ENCODE peak calls at places on chromosomes 5 and 9, in four cellular contexts. One of them, this sample, is unnamed.

GRCh38 chr5:129996896-129997295 is 92.6 kb downstream of the CHSY3 start:
- DNase-seq in K562: no peak
- DNase-seq in GM12878: no peak
- DNase-seq in GM12891: no peak
- DNase-seq in this sample: no peak

GRCh38 chr5:128534729-128535128 is 3.3 kb downstream of the FBN2 start:
- DNase-seq in K562: no peak
- DNase-seq in GM12878: no peak
- DNase-seq in GM12891: no peak
- DNase-seq in this sample: peak; percentile 22

GRCh38 chr5:97529354-97529753 is 346.3 kb upstream of the RIOK2 start:
- DNase-seq in K562: no peak
- DNase-seq in GM12878: no peak
- DNase-seq in GM12891: no peak
- DNase-seq in this sample: no peak

GRCh38 chr5:33482335-33482734 is 41.6 kb downstream of the TARS1 start:
- DNase-seq in K562: no peak
- DNase-seq in GM12878: no peak
- DNase-seq in GM12891: no peak
- DNase-seq in this sample: no peak

GRCh38 chr5:113489299-113489698 is 1.0 kb upstream of the MCC start:
- DNase-seq in K562: no peak
- DNase-seq in GM12878: no peak
- DNase-seq in GM12891: no peak
- DNase-seq in this sample: peak; percentile 64

GRCh38 chr9:35906923-35907699 is 1.1 kb downstream of the HRCT1 start:
- DNase-seq in K562: no peak
- DNase-seq in GM12878: no peak
- DNase-seq in GM12891: no peak
- DNase-seq in this sample: no peak

GRCh38 chr5:107670927-107671741 is at the start of gene EFNA5:
- DNase-seq in K562: no peak
- DNase-seq in GM12878: no peak
- DNase-seq in GM12891: peak; percentile 32
- DNase-seq in this sample: no peak

GRCh38 chr5:65480306-65480865 is 1.3 kb downstream of the ADAMTS6 start:
- DNase-seq in K562: peak; percentile 14
- DNase-seq in GM12878: peak; percentile 24
- DNase-seq in GM12891: no peak
- DNase-seq in this sample: no peak

GRCh38 chr5:155189981-155190380 is 176.4 kb downstream of the KIF4B start:
- DNase-seq in K562: no peak
- DNase-seq in GM12878: no peak
- DNase-seq in GM12891: no peak
- DNase-seq in this sample: no peak

GRCh38 chr5:119323630-119324000 is 32.2 kb upstream of the TNFAIP8 start:
- DNase-seq in K562: no peak
- DNase-seq in GM12878: no peak
- DNase-seq in GM12891: no peak
- DNase-seq in this sample: no peak

GRCh38 chr5:160843240-160843639 is 8.8 kb downstream of the ATP10B start:
- DNase-seq in K562: no peak
- DNase-seq in GM12878: peak; percentile 89
- DNase-seq in GM12891: no peak
- DNase-seq in this sample: no peak

GRCh38 chr9:114500583-114501292 is 4.5 kb downstream of the WHRN start:
- DNase-seq in K562: no peak
- DNase-seq in GM12878: no peak
- DNase-seq in GM12891: no peak
- DNase-seq in this sample: no peak

GRCh38 chr9:20945856-20946255 is 85.6 kb downstream of the HACD4 start:
- DNase-seq in K562: no peak
- DNase-seq in GM12878: no peak
- DNase-seq in GM12891: no peak
- DNase-seq in this sample: no peak

GRCh38 chr9:35367451-35367850 is 122.5 kb upstream of the RUSC2 start:
- DNase-seq in K562: no peak
- DNase-seq in GM12878: no peak
- DNase-seq in GM12891: no peak
- DNase-seq in this sample: no peak

GRCh38 chr9:131755541-131756198 is 15.8 kb upstream of the RAPGEF1 start:
- DNase-seq in K562: peak; percentile 61
- DNase-seq in GM12878: no peak
- DNase-seq in GM12891: no peak
- DNase-seq in this sample: peak; percentile 86

GRCh38 chr5:43193171-43193951 is 1.3 kb downstream of the NIM1K start:
- DNase-seq in K562: peak; percentile 45
- DNase-seq in GM12878: no peak
- DNase-seq in GM12891: peak; percentile 50
- DNase-seq in this sample: peak; percentile 87

GRCh38 chr5:147949711-147950573 is 43.6 kb upstream of the C5orf46 start:
- DNase-seq in K562: peak; percentile 46
- DNase-seq in GM12878: no peak
- DNase-seq in GM12891: no peak
- DNase-seq in this sample: no peak

GRCh38 chr9:135479469-135480052 is at the start of gene PPP1R26:
- DNase-seq in K562: peak; percentile 83
- DNase-seq in GM12878: no peak
- DNase-seq in GM12891: no peak
- DNase-seq in this sample: no peak

GRCh38 chr5:119340597-119341218 is 15.1 kb upstream of the TNFAIP8 start:
- DNase-seq in K562: no peak
- DNase-seq in GM12878: peak; percentile 91
- DNase-seq in GM12891: no peak
- DNase-seq in this sample: peak; percentile 63

GRCh38 chr9:125654121-125654520 is 52.9 kb downstream of the MAPKAP1 start:
- DNase-seq in K562: no peak
- DNase-seq in GM12878: no peak
- DNase-seq in GM12891: no peak
- DNase-seq in this sample: no peak

GRCh38 chr5:96661101-96661840 is 905 bp upstream of the CAST start:
- DNase-seq in K562: no peak
- DNase-seq in GM12878: peak; percentile 26
- DNase-seq in GM12891: peak; percentile 23
- DNase-seq in this sample: no peak

GRCh38 chr9:35538361-35539234 is 48.7 kb downstream of the RUSC2 start:
- DNase-seq in K562: no peak
- DNase-seq in GM12878: no peak
- DNase-seq in GM12891: no peak
- DNase-seq in this sample: no peak

GRCh38 chr5:172058088-172058487 is 51.6 kb upstream of the FBXW11 start:
- DNase-seq in K562: no peak
- DNase-seq in GM12878: no peak
- DNase-seq in GM12891: no peak
- DNase-seq in this sample: no peak

GRCh38 chr5:76472338-76473336 is 69.6 kb downstream of the IQGAP2 start:
- DNase-seq in K562: no peak
- DNase-seq in GM12878: no peak
- DNase-seq in GM12891: no peak
- DNase-seq in this sample: no peak

GRCh38 chr5:134113908-134114875 is at the start of gene TCF7:
- DNase-seq in K562: peak; percentile 97
- DNase-seq in GM12878: no peak
- DNase-seq in GM12891: peak; percentile 96
- DNase-seq in this sample: peak; percentile 31

GRCh38 chr5:16916262-16916878 is 19.7 kb downstream of the MYO10 start:
- DNase-seq in K562: no peak
- DNase-seq in GM12878: no peak
- DNase-seq in GM12891: no peak
- DNase-seq in this sample: no peak

GRCh38 chr5:93717162-93717561 is 24.2 kb downstream of the POU5F2 start:
- DNase-seq in K562: no peak
- DNase-seq in GM12878: no peak
- DNase-seq in GM12891: no peak
- DNase-seq in this sample: peak; percentile 38

GRCh38 chr9:36874921-36875320 is 159.1 kb downstream of the PAX5 start:
- DNase-seq in K562: no peak
- DNase-seq in GM12878: no peak
- DNase-seq in GM12891: no peak
- DNase-seq in this sample: no peak

GRCh38 chr9:110192531-110193326 is 15.2 kb downstream of the C9orf152 start:
- DNase-seq in K562: no peak
- DNase-seq in GM12878: no peak
- DNase-seq in GM12891: no peak
- DNase-seq in this sample: no peak

GRCh38 chr5:76787237-76787636 is 31.6 kb upstream of the F2RL1 start:
- DNase-seq in K562: no peak
- DNase-seq in GM12878: no peak
- DNase-seq in GM12891: no peak
- DNase-seq in this sample: no peak

GRCh38 chr9:35827486-35827885 is 1.0 kb downstream of the FAM221B start:
- DNase-seq in K562: no peak
- DNase-seq in GM12878: no peak
- DNase-seq in GM12891: no peak
- DNase-seq in this sample: no peak

DNA sequence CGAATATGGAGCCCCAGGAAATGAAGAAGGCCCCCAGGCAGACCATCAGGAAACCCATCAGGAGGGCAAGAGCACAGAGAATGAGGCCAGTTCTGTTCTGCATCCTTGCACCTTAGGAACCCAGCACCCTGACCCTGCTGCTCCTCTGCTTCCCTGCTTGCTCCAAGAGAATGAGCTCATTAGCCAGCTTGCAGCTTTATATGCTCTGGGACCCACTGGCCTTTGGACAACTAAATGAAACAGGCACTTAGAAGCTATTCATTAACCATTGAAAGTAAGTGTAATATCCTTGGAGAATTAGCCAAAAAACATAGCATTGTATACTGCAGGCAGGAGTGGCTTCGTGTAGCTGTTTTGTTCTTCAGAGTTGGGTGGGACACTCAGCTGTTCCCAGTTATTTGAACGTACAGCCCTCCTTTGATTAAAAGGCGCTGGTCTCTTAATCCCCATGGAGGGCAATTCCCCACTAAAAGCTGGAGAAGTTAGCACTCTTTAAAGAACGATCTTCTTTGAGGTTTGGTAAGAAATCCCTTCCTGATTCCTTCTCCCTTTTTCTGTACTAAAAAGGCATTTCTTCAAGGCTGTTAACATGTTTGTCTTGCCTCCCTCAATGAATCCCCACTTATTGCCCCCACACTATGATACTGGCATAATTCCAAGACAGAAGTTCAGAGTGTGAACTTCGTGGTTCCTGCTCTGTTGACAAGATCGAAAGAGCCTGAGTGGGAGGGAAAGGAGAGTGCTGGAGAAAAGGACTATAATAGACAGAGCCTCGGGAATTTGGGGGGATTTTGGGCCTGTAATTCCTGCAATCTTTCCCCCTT is at the start of gene TMEM252:
- DNase-seq in K562: no peak
- DNase-seq in GM12878: no peak
- DNase-seq in GM12891: no peak
- DNase-seq in this sample: no peak
- TF ChIP-seq POLR2AphosphoS5 in K562: no peak
- TF ChIP-seq POLR2AphosphoS5 in GM12878: no peak
- TF ChIP-seq POLR2AphosphoS5 in GM12891: no peak
- TF ChIP-seq POLR2AphosphoS5 in this sample: no peak

GRCh38 chr5:170307575-170308465 is 10.2 kb upstream of the LCP2 start:
- DNase-seq in K562: peak; percentile 54
- DNase-seq in GM12878: no peak
- DNase-seq in GM12891: no peak
- DNase-seq in this sample: peak; percentile 90

GRCh38 chr5:170303564-170303963 is 6.0 kb upstream of the LCP2 start:
- DNase-seq in K562: no peak
- DNase-seq in GM12878: no peak
- DNase-seq in GM12891: no peak
- DNase-seq in this sample: no peak

GRCh38 chr5:170305016-170305645 is 7.6 kb upstream of the LCP2 start:
- DNase-seq in K562: no peak
- DNase-seq in GM12878: no peak
- DNase-seq in GM12891: no peak
- DNase-seq in this sample: no peak

GRCh38 chr5:170305646-170306025 is 8.1 kb upstream of the LCP2 start:
- DNase-seq in K562: no peak
- DNase-seq in GM12878: no peak
- DNase-seq in GM12891: no peak
- DNase-seq in this sample: no peak

DNA sequence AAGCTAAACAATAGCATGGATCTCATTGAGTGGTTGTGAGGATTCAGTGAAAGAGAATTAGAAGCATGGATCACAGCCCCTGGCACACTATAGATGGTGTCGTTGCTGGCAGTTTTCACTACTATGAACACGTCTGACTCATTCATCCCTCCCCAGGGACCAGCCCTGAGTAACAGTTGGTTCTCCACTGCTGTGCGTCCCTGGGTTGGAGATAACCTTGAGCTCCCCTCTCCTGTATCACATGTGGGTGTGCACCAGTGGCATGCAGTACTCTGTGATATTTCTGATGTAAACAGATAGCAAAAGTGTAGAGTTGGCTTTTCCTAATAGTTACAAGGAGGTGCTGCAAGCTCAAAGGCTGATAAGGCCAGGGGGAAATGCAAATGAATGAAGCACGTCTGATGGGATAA is 8.8 kb upstream of the LCP2 start:
- DNase-seq in K562: peak; percentile 70
- DNase-seq in GM12878: no peak
- DNase-seq in GM12891: no peak
- DNase-seq in this sample: no peak
- TF ChIP-seq SPI1 in K562: no peak
- TF ChIP-seq SPI1 in GM12878: no peak
- TF ChIP-seq SPI1 in GM12891: no peak
- TF ChIP-seq SPI1 in this sample: no peak

GRCh38 chr5:157506066-157506590 is 46.1 kb downstream of the NIPAL4 start:
- DNase-seq in K562: no peak
- DNase-seq in GM12878: no peak
- DNase-seq in GM12891: no peak
- DNase-seq in this sample: no peak

GRCh38 chr5:157510682-157511081 is 50.7 kb downstream of the NIPAL4 start:
- DNase-seq in K562: no peak
- DNase-seq in GM12878: no peak
- DNase-seq in GM12891: no peak
- DNase-seq in this sample: no peak

GRCh38 chr5:157505496-157505895 is 45.5 kb downstream of the NIPAL4 start:
- DNase-seq in K562: no peak
- DNase-seq in GM12878: no peak
- DNase-seq in GM12891: no peak
- DNase-seq in this sample: no peak

GRCh38 chr5:157509587-157509986 is 49.6 kb downstream of the NIPAL4 start:
- DNase-seq in K562: no peak
- DNase-seq in GM12878: no peak
- DNase-seq in GM12891: no peak
- DNase-seq in this sample: no peak

GRCh38 chr5:157506981-157507780 is 47.2 kb downstream of the NIPAL4 start:
- DNase-seq in K562: no peak
- DNase-seq in GM12878: no peak
- DNase-seq in GM12891: no peak
- DNase-seq in this sample: no peak
- TF ChIP-seq POLR2AphosphoS5 in K562: no peak
- TF ChIP-seq POLR2AphosphoS5 in GM12878: no peak
- TF ChIP-seq POLR2AphosphoS5 in GM12891: no peak
- TF ChIP-seq POLR2AphosphoS5 in this sample: no peak

DNA sequence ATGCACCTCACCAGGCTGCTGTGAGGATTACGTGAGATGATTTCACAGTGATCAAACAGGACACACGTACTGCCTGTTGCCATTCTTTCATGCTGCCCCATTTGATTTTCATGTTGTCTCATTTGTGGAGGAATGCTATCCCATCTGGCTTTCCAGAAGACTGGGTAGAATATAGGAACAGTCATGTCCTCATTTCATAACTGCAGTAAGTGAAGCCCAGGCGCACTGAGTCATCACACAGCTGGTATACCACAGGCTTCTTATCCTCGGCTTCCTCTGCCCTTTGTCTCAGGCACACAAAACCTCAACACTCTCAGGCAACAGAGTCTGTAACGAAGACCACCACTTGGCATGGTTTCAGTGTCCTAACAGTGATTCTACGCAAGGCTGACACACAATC is 62.3 kb downstream of the LHFPL2 start:
- DNase-seq in K562: no peak
- DNase-seq in GM12878: no peak
- DNase-seq in GM12891: no peak
- DNase-seq in this sample: no peak
- TF ChIP-seq SPI1 in K562: no peak
- TF ChIP-seq SPI1 in GM12878: no peak
- TF ChIP-seq SPI1 in GM12891: no peak
- TF ChIP-seq SPI1 in this sample: no peak

This sample was measured in HL-60.